ENCODE peak calls at places on chromosome 14, in five cellular contexts. O, X, R, N and I are unnamed samples.

GRCh38 chr14:95547626-95548327 is 12.9 kb downstream of the GLRX5 start:
- DNase-seq in R (no peak), N (peak), X (no peak), O (no peak), I (peak)

GRCh38 chr14:76761198-76761848 is at the start of gene VASH1:
- DNase-seq in X (peak), N (peak), O (peak), R (peak), I (peak)

GRCh38 chr14:36430169-36430568 is 89.9 kb downstream of the NKX2-1 start:
- DNase-seq in N (no peak), O (no peak), R (no peak), X (no peak), I (no peak)

GRCh38 chr14:67410313-67410712 is 1.7 kb downstream of the PLEK2 start:
- DNase-seq in R (no peak), X (no peak), N (no peak), O (no peak), I (no peak)

GRCh38 chr14:95043314-95043713 is 114.0 kb downstream of the DICER1 start:
- DNase-seq in N (no peak), X (no peak), R (no peak), O (no peak), I (peak)

GRCh38 chr14:51368721-51369163 is 128.7 kb downstream of the TMX1 start:
- DNase-seq in R (no peak), O (no peak), X (no peak), N (no peak), I (no peak)

GRCh38 chr14:36582011-36582873 is at the start of gene NKX2-8:
- DNase-seq in R (no peak), O (no peak), X (no peak), N (peak), I (peak)

GRCh38 chr14:74492413-74493342 is at the start of gene NPC2:
- DNase-seq in R (no peak), X (no peak), O (no peak), N (no peak), I (no peak)

GRCh38 chr14:99475179-99475578 is 5.5 kb downstream of the SETD3 start:
- DNase-seq in O (no peak), R (no peak), X (no peak), N (no peak), I (no peak)